ENCODE peak calls at places on chromosomes 7 and 10, in nine cellular contexts. V, R, M, I, L, B, Y, G and F are unnamed samples.

GRCh38 chr7:127863082-127863481 is 168.2 kb downstream of the LRRC4 start:
- DNase-seq in G (no peak), R (no peak), I (no peak), Y (no peak), L (no peak), B (no peak), V (no peak), M (no peak), F (no peak)

GRCh38 chr7:106623846-106624245 is 37.1 kb downstream of the CCDC71L start:
- DNase-seq in I (no peak), G (no peak), Y (no peak), R (peak), M (no peak), B (no peak), V (no peak), L (no peak), F (no peak)

GRCh38 chr10:44864042-44864436 is 47.1 kb upstream of the TMEM72 start:
- DNase-seq in R (no peak), B (peak), V (no peak), I (no peak), M (no peak), Y (no peak), G (no peak), L (peak), F (peak)

GRCh38 chr10:1049425-1049958 is 573 bp upstream of the IDI1 start:
- DNase-seq in M (no peak), G (no peak), L (no peak), I (no peak), Y (no peak), B (no peak), R (no peak), V (no peak), F (no peak)

GRCh38 chr7:50531401-50531906 is 33.8 kb downstream of the DDC start:
- DNase-seq in I (no peak), L (no peak), G (no peak), R (peak), V (no peak), Y (no peak), B (no peak), M (no peak), F (no peak)

GRCh38 chr7:114659409-114659808 is 244.8 kb downstream of the FOXP2 start:
- DNase-seq in M (no peak), R (no peak), B (no peak), I (no peak), Y (no peak), G (no peak), V (no peak), L (no peak), F (no peak)

GRCh38 chr10:37712489-37713131 is 144.8 kb downstream of the ZNF248 start:
- DNase-seq in I (no peak), V (no peak), Y (no peak), R (no peak), L (no peak), B (no peak), G (peak), M (no peak), F (no peak)

GRCh38 chr7:144835166-144835611 is 664 bp downstream of the TPK1 start:
- DNase-seq in M (no peak), V (peak), R (peak), Y (no peak), G (peak), L (peak), I (peak), B (no peak), F (no peak)

GRCh38 chr10:29377333-29377961 is 88.6 kb downstream of the LYZL1 start:
- DNase-seq in R (peak), I (no peak), B (no peak), V (no peak), M (peak), G (no peak), L (no peak), Y (no peak), F (no peak)

GRCh38 chr7:142809671-142810070 is 38.9 kb downstream of the PRSS2 start:
- DNase-seq in R (no peak), L (no peak), G (no peak), B (no peak), I (no peak), Y (no peak), M (no peak), V (peak), F (no peak)

GRCh38 chr7:140456627-140457051 is 22.7 kb downstream of the MKRN1 start:
- DNase-seq in R (no peak), V (no peak), B (no peak), L (no peak), Y (no peak), G (no peak), M (no peak), I (no peak), F (no peak)

GRCh38 chr7:159197066-159197975 is 52.7 kb upstream of the VIPR2 start:
- DNase-seq in R (no peak), B (peak), I (no peak), L (no peak), Y (no peak), M (no peak), V (peak), G (no peak), F (no peak)

GRCh38 chr10:27407271-27407670 is 96.8 kb upstream of the RAB18 start:
- DNase-seq in I (no peak), Y (no peak), G (no peak), M (no peak), R (no peak), L (no peak), V (no peak), B (no peak), F (no peak)